ENCODE peak calls at places on chromosomes 13 and 19, in five cellular contexts. M is IMR-90, K is AG04450, C is caudate nucleus, D is suprapubic skin. F is an unnamed sample.
A peak's percentile ranks its signal among the peaks of the same experiment; 100 is the strongest.

GRCh38 chr19:38774181-38774950 is 1.0 kb upstream of the LGALS7 start:
- DNase-seq in C (no peak), D (no peak), M (no peak), K (no peak), F (no peak)

GRCh38 chr13:110834572-110834971 is 80.3 kb downstream of the ANKRD10 start:
- DNase-seq in D (no peak), M (no peak), C (no peak), K (no peak), F (no peak)

GRCh38 chr13:49256841-49257240 is 9.1 kb downstream of the CDADC1 start:
- DNase-seq in K (no peak), C (no peak), M (peak; percentile 10), D (no peak), F (no peak)

GRCh38 chr19:42466521-42467436 is 24.0 kb upstream of the CXCL17 start:
- DNase-seq in D (no peak), K (no peak), M (no peak), C (no peak), F (no peak)

GRCh38 chr19:51461723-51462161 is 3.5 kb upstream of the SIGLEC8 start:
- DNase-seq in D (no peak), C (no peak), M (no peak), K (no peak), F (peak; percentile 41)

GRCh38 chr13:91145806-91146205 is 201.7 kb upstream of the MIR17HG start:
- DNase-seq in K (no peak), D (no peak), C (no peak), M (no peak), F (no peak)

GRCh38 chr13:44541601-44542000 is 34.5 kb downstream of the TSC22D1 start:
- DNase-seq in M (no peak), C (no peak), K (no peak), D (no peak), F (no peak)

GRCh38 chr13:113538689-113539058 is 45.9 kb upstream of the TFDP1 start:
- DNase-seq in K (no peak), D (no peak), M (no peak), C (no peak), F (no peak)

GRCh38 chr19:46341937-46342336 is 5.0 kb upstream of the PPP5C start:
- DNase-seq in C (no peak), M (no peak), D (no peak), K (no peak), F (no peak)

GRCh38 chr13:76414320-76414719 is 471.9 kb downstream of the KCTD12 start:
- DNase-seq in M (no peak), K (no peak), C (no peak), D (no peak), F (no peak)

GRCh38 chr13:29319451-29319850 is 276.0 kb downstream of the SLC7A1 start:
- DNase-seq in D (no peak), K (no peak), C (no peak), M (no peak), F (no peak)

GRCh38 chr13:26983533-26984315 is 187.9 kb downstream of the USP12 start:
- DNase-seq in D (no peak), M (no peak), C (no peak), K (no peak), F (no peak)
- H3K27ac ChIP-seq in D (no peak overlapping the region), M (peak overlapping the region; percentile 84), C (no peak overlapping the region), K (peak overlapping the region; percentile 89), F (no peak overlapping the region)

GRCh38 chr13:62643799-62644484 is 1228.3 kb upstream of the PCDH20 start:
- DNase-seq in D (no peak), K (no peak), M (no peak), C (no peak), F (no peak)
- H3K27ac ChIP-seq in D (no peak overlapping the region), K (no peak overlapping the region), M (no peak overlapping the region), C (no peak overlapping the region), F (no peak overlapping the region)

GRCh38 chr19:35712529-35712909 is 5.3 kb upstream of the KMT2B start:
- DNase-seq in C (no peak), K (no peak), M (no peak), D (no peak), F (no peak)

GRCh38 chr19:35714601-35715354 is 3.0 kb upstream of the KMT2B start:
- DNase-seq in M (no peak), D (no peak), C (no peak), K (no peak), F (no peak)

GRCh38 chr19:35715355-35715809 is 2.4 kb upstream of the KMT2B start:
- DNase-seq in D (no peak), C (no peak), M (no peak), K (no peak), F (no peak)

GRCh38 chr19:35712910-35713845 is 4.6 kb upstream of the KMT2B start:
- DNase-seq in C (no peak), M (no peak), K (no peak), D (no peak), F (no peak)

DNA sequence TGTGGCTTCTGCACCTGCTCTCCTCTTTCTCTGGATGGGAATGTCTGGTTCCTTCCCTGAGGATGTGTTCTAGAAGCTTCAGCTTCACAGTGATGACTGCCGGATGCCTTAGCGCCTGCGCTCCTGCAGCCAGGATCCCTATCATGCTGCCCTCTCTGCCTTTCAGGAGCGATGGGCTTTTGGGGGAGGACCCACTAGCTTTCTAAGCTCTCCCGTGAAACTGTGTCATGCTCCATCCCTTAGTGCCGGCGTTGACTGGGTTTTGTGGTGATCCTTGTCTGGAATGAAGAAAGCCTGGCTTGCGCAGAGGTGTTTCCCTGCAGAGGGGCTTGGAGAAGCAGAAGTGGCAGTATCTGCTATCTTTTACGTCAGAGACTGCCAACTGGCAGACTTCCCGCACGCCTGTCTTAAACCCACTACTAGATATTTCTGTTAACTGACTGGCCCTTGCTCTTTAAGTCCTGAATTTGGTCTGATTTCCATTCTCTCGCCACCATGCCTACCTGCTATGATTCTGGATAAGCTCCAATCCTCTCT is 3.8 kb upstream of the KMT2B start:
- DNase-seq in M (no peak), D (no peak), C (no peak), K (no peak), F (no peak)
- H3K27ac ChIP-seq in M (no peak overlapping the region), D (no peak overlapping the region), C (no peak overlapping the region), K (no peak overlapping the region), F (no peak overlapping the region)

GRCh38 chr13:24032674-24033073 is 127.8 kb upstream of the SPATA13 start:
- DNase-seq in K (no peak), C (no peak), D (no peak), M (peak; percentile 34), F (no peak)
- H3K27ac ChIP-seq in K (peak overlapping the region; percentile 49), C (no peak overlapping the region), D (peak overlapping the region; percentile 86), M (peak overlapping the region; percentile 42), F (no peak overlapping the region)

GRCh38 chr13:66623129-66623528 is 607.0 kb downstream of the PCDH9 start:
- DNase-seq in M (no peak), K (no peak), C (no peak), D (no peak), F (no peak)

GRCh38 chr13:66624302-66624701 is 605.8 kb downstream of the PCDH9 start:
- DNase-seq in C (no peak), M (no peak), D (no peak), K (no peak), F (no peak)

GRCh38 chr13:66627512-66627911 is 602.6 kb downstream of the PCDH9 start:
- DNase-seq in C (no peak), D (no peak), K (no peak), M (no peak), F (no peak)
- H3K27ac ChIP-seq in C (no peak overlapping the region), D (no peak overlapping the region), K (no peak overlapping the region), M (no peak overlapping the region), F (no peak overlapping the region)

DNA sequence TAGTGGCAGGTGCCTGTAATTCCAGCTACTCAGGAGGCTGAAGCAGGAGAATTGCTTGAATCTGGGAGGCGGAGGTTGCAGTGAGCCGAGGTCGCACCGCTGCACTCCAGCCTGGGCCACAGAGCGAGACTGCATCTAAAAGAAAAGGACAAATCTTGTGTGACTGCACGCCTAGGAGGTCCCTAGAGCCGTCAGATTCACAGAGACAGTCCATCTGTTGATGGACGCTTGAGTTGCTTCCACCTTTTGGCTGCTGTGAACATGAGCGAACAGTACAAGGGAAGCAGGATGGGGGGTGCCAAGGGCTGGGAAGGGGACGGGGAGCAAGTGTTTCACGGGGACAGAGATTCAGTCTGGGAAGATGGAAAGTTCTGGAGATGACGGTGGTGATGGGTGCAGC is 78.8 kb downstream of the GNG7 start:
- DNase-seq in K (no peak), C (no peak), D (no peak), M (no peak), F (no peak)
- H3K27ac ChIP-seq in K (no peak overlapping the region), C (no peak overlapping the region), D (no peak overlapping the region), M (no peak overlapping the region), F (no peak overlapping the region)

GRCh38 chr19:58409010-58409790 is 751 bp downstream of the ZNF584 start:
- DNase-seq in D (no peak), M (peak; percentile 22), K (no peak), C (no peak), F (peak; percentile 62)
- H3K27ac ChIP-seq in D (peak overlapping the region; percentile 89), M (peak overlapping the region; percentile 80), K (peak overlapping the region; percentile 52), C (peak overlapping the region; percentile 54), F (peak overlapping the region; percentile 87)

GRCh38 chr13:100149389-100149788 is 60.5 kb downstream of the PCCA start:
- DNase-seq in D (no peak), C (no peak), M (no peak), K (no peak), F (no peak)

GRCh38 chr13:100148422-100148821 is 59.5 kb downstream of the PCCA start:
- DNase-seq in M (no peak), D (no peak), C (no peak), K (no peak), F (no peak)

GRCh38 chr13:100146534-100146933 is 57.6 kb downstream of the PCCA start:
- DNase-seq in M (no peak), C (no peak), K (no peak), D (no peak), F (no peak)

DNA sequence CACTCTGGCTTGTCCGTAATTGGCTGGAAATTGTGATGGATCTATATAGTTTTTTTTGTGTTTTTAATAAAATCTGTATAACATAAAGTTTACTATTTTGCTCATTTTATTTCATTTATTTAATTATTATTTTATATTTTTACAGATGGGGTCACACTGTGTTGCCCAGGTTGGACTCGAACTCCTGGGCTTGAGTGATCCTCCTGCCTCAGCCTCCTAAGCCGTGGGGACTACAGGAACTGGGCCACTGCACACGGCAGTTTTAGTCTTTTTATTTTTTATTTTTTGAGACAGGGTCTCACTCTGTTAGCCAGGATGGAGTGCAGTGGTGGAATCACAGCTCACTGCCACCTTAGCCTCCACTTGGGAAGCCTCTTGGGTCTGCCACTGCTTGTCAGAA is 58.9 kb downstream of the PCCA start:
- DNase-seq in D (no peak), M (no peak), K (no peak), C (no peak), F (no peak)
- H3K27ac ChIP-seq in D (no peak overlapping the region), M (no peak overlapping the region), K (no peak overlapping the region), C (no peak overlapping the region), F (no peak overlapping the region)

GRCh38 chr19:31527443-31527842 is 178.2 kb upstream of the TSHZ3 start:
- DNase-seq in D (no peak), C (no peak), M (no peak), K (no peak), F (no peak)
- H3K27ac ChIP-seq in D (no peak overlapping the region), C (no peak overlapping the region), M (no peak overlapping the region), K (no peak overlapping the region), F (no peak overlapping the region)

GRCh38 chr13:46598820-46599180 is 45.8 kb downstream of the LRCH1 start:
- DNase-seq in M (no peak), K (no peak), C (no peak), D (no peak), F (no peak)
- H3K27ac ChIP-seq in M (no peak overlapping the region), K (no peak overlapping the region), C (no peak overlapping the region), D (no peak overlapping the region), F (peak overlapping the region; percentile 37)